ENCODE peak calls at places on chromosomes 11 and 22, in eight cellular contexts. M is MV-4-11; N is H9; J is activated effector memory CD4-positive, alpha-beta T cell treated with Interleukin-2 at 50 U/mL for 16 hours; P is activated CD4-positive, alpha-beta T cell treated with anti-CD3 and anti-CD28 coated beads, Interleukin-2, amount 50 U/mL, for 1 hour; Q is ACHN; O is HTR-8/SVneo; R is NCI-H1105 treated with DMSO at 0.1 percent for 48 hours. Z is an unnamed sample.
A peak's percentile ranks its signal among the peaks of the same experiment; 100 is the strongest.

GRCh38 chr11:90556612-90557011 is 333.8 kb upstream of the CHORDC1 start:
- DNase-seq in M (no peak), J (no peak), N (no peak), P (no peak), O (no peak), R (peak; percentile 46), Q (no peak), Z (no peak)

GRCh38 chr22:17581631-17582030 is 18.3 kb downstream of the SLC25A18 start:
- DNase-seq in M (no peak), Q (no peak), J (no peak), R (no peak), N (peak; percentile 38), P (no peak), O (no peak), Z (no peak)

GRCh38 chr22:42780070-42780540 is 59.4 kb upstream of the A4GALT start:
- DNase-seq in R (peak; percentile 87), O (peak; percentile 79), N (peak; percentile 76), M (peak; percentile 89), Q (peak; percentile 77), J (peak; percentile 9), P (peak; percentile 6), Z (peak; percentile 33)

GRCh38 chr11:63573881-63574855 is 11.0 kb upstream of the PLAAT2 start:
- DNase-seq in R (peak; percentile 38), O (no peak), J (no peak), M (peak; percentile 90), Q (peak; percentile 78), P (no peak), N (peak; percentile 31), Z (peak; percentile 30)

GRCh38 chr11:61170566-61170965 is 9.3 kb upstream of the VPS37C start:
- DNase-seq in N (no peak), J (no peak), O (no peak), Q (no peak), P (no peak), R (no peak), M (no peak), Z (no peak)

GRCh38 chr11:114080219-114080618 is 20.7 kb downstream of the ZBTB16 start:
- DNase-seq in N (no peak), P (no peak), M (peak; percentile 90), Q (no peak), O (no peak), R (no peak), J (no peak), Z (no peak)

GRCh38 chr22:26671317-26672059 is 14.1 kb downstream of the MIAT start:
- DNase-seq in J (peak; percentile 67), P (peak; percentile 69), R (peak; percentile 58), N (no peak), O (no peak), M (no peak), Q (peak; percentile 50), Z (peak; percentile 82)

GRCh38 chr22:25119609-25120008 is 80.0 kb upstream of the CRYBB3 start:
- DNase-seq in M (no peak), R (no peak), N (no peak), O (no peak), P (no peak), J (no peak), Q (no peak), Z (no peak)

GRCh38 chr22:37806409-37807338 is 1.1 kb upstream of the GCAT start:
- DNase-seq in P (no peak), N (no peak), O (no peak), M (no peak), Q (peak; percentile 50), J (no peak), R (no peak), Z (no peak)

GRCh38 chr11:35364101-35364780 is 55.1 kb downstream of the SLC1A2 start:
- DNase-seq in P (no peak), M (no peak), J (no peak), Q (peak; percentile 61), O (peak; percentile 59), N (no peak), R (no peak), Z (no peak)

GRCh38 chr22:29454186-29454745 is 15.9 kb downstream of the RFPL1 start:
- DNase-seq in Q (no peak), J (no peak), O (no peak), N (no peak), P (no peak), M (no peak), R (no peak), Z (no peak)

GRCh38 chr11:9731256-9731655 is 67.4 kb downstream of the SWAP70 start:
- DNase-seq in N (no peak), R (no peak), J (no peak), Q (no peak), P (no peak), M (no peak), O (no peak), Z (no peak)

GRCh38 chr22:32480238-32480637 is 5.6 kb downstream of the FBXO7 start:
- DNase-seq in O (no peak), P (no peak), J (no peak), N (no peak), M (no peak), Q (no peak), R (no peak), Z (peak; percentile 23)

GRCh38 chr11:114400222-114400973 is at the start of the genes C11orf71 and RBM7:
- DNase-seq in J (peak; percentile 97), N (peak; percentile 96), P (peak; percentile 98), Q (peak; percentile 98), R (peak; percentile 96), O (peak; percentile 93), M (peak; percentile 97), Z (peak; percentile 98)

GRCh38 chr22:45903355-45904149 is 73.4 kb downstream of the WNT7B start:
- DNase-seq in M (peak; percentile 26), Q (peak; percentile 22), N (no peak), P (no peak), J (no peak), R (no peak), O (peak; percentile 78), Z (peak; percentile 11)

Z was measured in stimulated activated naive CD8-positive, alpha-beta T cell treated with anti-CD3 and anti-CD28 coated beads, Interleukin-15, Interleukin-2, amounts not matched to agents 100 U/mL and 50 U/mL, for 24 hours.